ENCODE peak calls at places on chromosomes 6 and 20, in seven cellular contexts. N is stomach, H is prostate gland, L is esophagus squamous epithelium, R is suprapubic skin, F is vagina, Z is sigmoid colon. C is an unnamed sample.

GRCh38 chr6:161694995-161695394 is 421.1 kb upstream of the AGPAT4 start:
- DNase-seq in H (no peak), R (no peak), L (no peak), F (no peak), Z (no peak), N (no peak), C (no peak)

GRCh38 chr20:33444797-33445560 is 1.4 kb upstream of the SNTA1 start:
- DNase-seq in R (no peak), L (no peak), Z (no peak), H (no peak), N (peak), F (no peak), C (peak)

GRCh38 chr6:11324453-11325023 is 92.1 kb upstream of the NEDD9 start:
- DNase-seq in N (no peak), H (no peak), Z (no peak), R (no peak), F (no peak), L (no peak), C (no peak)

GRCh38 chr6:23446394-23447001 is 679.5 kb upstream of the NRSN1 start:
- DNase-seq in F (no peak), H (no peak), L (no peak), N (no peak), R (no peak), Z (no peak), C (no peak)

GRCh38 chr20:50226093-50226974 is 35.7 kb downstream of the CEBPB start:
- DNase-seq in H (no peak), R (peak), L (no peak), F (no peak), Z (peak), N (no peak), C (peak)

GRCh38 chr20:4135385-4136077 is 120.2 kb upstream of the RNF24 start:
- DNase-seq in F (no peak), H (no peak), L (no peak), N (peak), R (no peak), Z (no peak), C (peak)

GRCh38 chr6:132136976-132137375 is 185.8 kb upstream of the CCN2 start:
- DNase-seq in L (no peak), F (no peak), Z (no peak), R (no peak), H (no peak), N (no peak), C (no peak)

GRCh38 chr6:95364016-95364604 is 213.2 kb upstream of the MANEA start:
- DNase-seq in R (no peak), Z (no peak), F (no peak), L (no peak), H (no peak), N (no peak), C (no peak)

GRCh38 chr6:101393291-101394251 is at the start of gene GRIK2:
- DNase-seq in R (no peak), Z (no peak), F (no peak), H (peak), N (no peak), L (no peak), C (peak)

GRCh38 chr6:33206864-33207568 is 1.3 kb upstream of the RING1 start:
- DNase-seq in H (no peak), N (no peak), Z (no peak), R (no peak), F (no peak), L (no peak), C (peak)

GRCh38 chr6:9116026-9116425 is 680.7 kb upstream of the SLC35B3 start:
- DNase-seq in R (no peak), L (no peak), Z (no peak), N (no peak), H (peak), F (no peak), C (no peak)

GRCh38 chr6:20211941-20212391 is 303 bp downstream of the MBOAT1 start:
- DNase-seq in L (no peak), H (peak), F (no peak), N (peak), R (peak), Z (no peak), C (no peak)

GRCh38 chr6:8462694-8463093 is 27.3 kb upstream of the SLC35B3 start:
- DNase-seq in F (no peak), L (no peak), H (peak), Z (no peak), N (no peak), R (no peak), C (no peak)

GRCh38 chr6:27562027-27562410 is 89.1 kb upstream of the ZNF184 start:
- DNase-seq in L (no peak), H (no peak), N (no peak), F (no peak), R (no peak), Z (no peak), C (no peak)

GRCh38 chr6:150252714-150253444 is 110.0 kb downstream of the PPP1R14C start:
- DNase-seq in R (no peak), F (peak), L (no peak), N (no peak), H (no peak), Z (no peak), C (no peak)
- H3K27ac ChIP-seq in R (no peak), F (no peak), L (no peak), N (no peak), H (no peak), Z (no peak), C (no peak)

GRCh38 chr6:155341130-155341828 is 27.0 kb upstream of the TFB1M start:
- DNase-seq in N (no peak), R (no peak), L (no peak), H (no peak), Z (no peak), F (no peak), C (no peak)

GRCh38 chr6:155335265-155335664 is 21.0 kb upstream of the TFB1M start:
- DNase-seq in N (no peak), F (no peak), H (no peak), R (no peak), Z (no peak), L (no peak), C (no peak)

GRCh38 chr6:155344341-155345006 is 30.2 kb upstream of the TFB1M start:
- DNase-seq in Z (no peak), L (no peak), F (no peak), R (no peak), H (no peak), N (no peak), C (no peak)

GRCh38 chr6:155340464-155341129 is 26.3 kb upstream of the TFB1M start:
- DNase-seq in N (no peak), F (no peak), H (no peak), R (no peak), L (no peak), Z (no peak), C (no peak)
- TF ChIP-seq CTCF in N (no peak), F (no peak), H (no peak), R (no peak), L (no peak), Z (no peak), C (no peak)

GRCh38 chr6:167285077-167285770 is 5.9 kb upstream of the UNC93A start:
- DNase-seq in N (peak), L (no peak), R (no peak), F (peak), H (no peak), Z (no peak), C (no peak)
- TF ChIP-seq POLR2A in N (no peak), L (no peak), R (no peak), F (no peak), H (no peak), Z (no peak), C (no peak)

GRCh38 chr6:140782941-140783340 is 1349.8 kb upstream of the GJE1 start:
- DNase-seq in F (no peak), R (no peak), L (no peak), N (no peak), H (no peak), Z (no peak), C (no peak)

GRCh38 chr6:140789466-140789865 is 1343.3 kb upstream of the GJE1 start:
- DNase-seq in F (no peak), Z (no peak), H (no peak), R (no peak), N (no peak), L (no peak), C (no peak)

GRCh38 chr6:140779341-140779740 is 1353.4 kb upstream of the GJE1 start:
- DNase-seq in H (no peak), Z (no peak), N (no peak), F (no peak), R (no peak), L (no peak), C (no peak)

GRCh38 chr6:140779991-140780596 is 1352.6 kb upstream of the GJE1 start:
- DNase-seq in N (peak), F (no peak), H (no peak), Z (no peak), R (no peak), L (no peak), C (no peak)

GRCh38 chr6:140784573-140784972 is 1348.2 kb upstream of the GJE1 start:
- DNase-seq in R (no peak), Z (no peak), N (no peak), L (no peak), F (no peak), H (no peak), C (no peak)
- H3K27ac ChIP-seq in R (no peak), Z (no peak), N (no peak), L (no peak), F (no peak), H (no peak), C (no peak)

GRCh38 chr20:48728042-48728837 is 99.6 kb downstream of the PREX1 start:
- DNase-seq in N (no peak), F (no peak), L (no peak), Z (peak), H (no peak), R (no peak), C (no peak)
- TF ChIP-seq CTCF in N (no peak), F (no peak), L (no peak), Z (no peak), H (no peak), R (no peak), C (no peak)

C was measured in adrenal gland.